ENCODE peak calls at places on chromosome 4, in four cellular contexts. E, C, P and F are unnamed samples.

GRCh38 chr4:41505161-41505653 is 32.8 kb upstream of the LIMCH1 start:
- DNase-seq in E (no peak), C (no peak), P (no peak), F (no peak)

GRCh38 chr4:20431422-20432014 is 179.8 kb downstream of the SLIT2 start:
- DNase-seq in E (no peak), C (no peak), P (peak; percentile 66), F (no peak)

GRCh38 chr4:118417325-118417724 is 64.5 kb upstream of the PRSS12 start:
- DNase-seq in E (no peak), C (no peak), P (no peak), F (no peak)

GRCh38 chr4:172124656-172125308 is 311.6 kb downstream of the GALNTL6 start:
- DNase-seq in E (no peak), C (no peak), P (no peak), F (no peak)

GRCh38 chr4:149108626-149109025 is 666.4 kb upstream of the NR3C2 start:
- DNase-seq in E (no peak), C (no peak), P (no peak), F (no peak)

GRCh38 chr4:7760228-7760627 is 179.4 kb downstream of the AFAP1 start:
- DNase-seq in E (no peak), C (no peak), P (no peak), F (no peak)

GRCh38 chr4:180617203-180617602 is 1626.0 kb upstream of the TENM3 start:
- DNase-seq in E (no peak), C (no peak), P (no peak), F (no peak)

GRCh38 chr4:67634741-67635140 is 66.2 kb downstream of the UBA6 start:
- DNase-seq in E (no peak), C (no peak), P (no peak), F (no peak)

GRCh38 chr4:176492648-176493302 is 173.0 kb downstream of the SPCS3 start:
- DNase-seq in E (no peak), C (no peak), P (no peak), F (no peak)

GRCh38 chr4:39469429-39470077 is 10.7 kb downstream of the LIAS start:
- DNase-seq in E (no peak), C (peak; percentile 46), P (peak; percentile 76), F (peak; percentile 41)

GRCh38 chr4:145132521-145133098 is 34.5 kb downstream of the ABCE1 start:
- DNase-seq in E (no peak), C (no peak), P (no peak), F (no peak)

GRCh38 chr4:180717451-180717850 is 1525.8 kb upstream of the TENM3 start:
- DNase-seq in E (no peak), C (no peak), P (no peak), F (no peak)

GRCh38 chr4:17623451-17624001 is 9.1 kb downstream of the MED28 start:
- DNase-seq in E (no peak), C (no peak), P (no peak), F (no peak)

GRCh38 chr4:42638993-42639392 is 17.9 kb downstream of the ATP8A1 start:
- DNase-seq in E (no peak), C (no peak), P (no peak), F (no peak)

GRCh38 chr4:7387925-7388324 is 46.8 kb downstream of the PSAPL1 start:
- DNase-seq in E (no peak), C (no peak), P (no peak), F (no peak)

GRCh38 chr4:64503945-64504675 is 94.9 kb upstream of the TECRL start:
- DNase-seq in E (no peak), C (no peak), P (no peak), F (no peak)

GRCh38 chr4:83258463-83258862 is 26.1 kb downstream of the COQ2 start:
- DNase-seq in E (no peak), C (no peak), P (no peak), F (no peak)

GRCh38 chr4:81142744-81143143 is 72.3 kb downstream of the PRKG2 start:
- DNase-seq in E (no peak), C (peak; percentile 59), P (no peak), F (no peak)

GRCh38 chr4:8586246-8586645 is 6.1 kb downstream of the GPR78 start:
- DNase-seq in E (no peak), C (no peak), P (no peak), F (no peak)

GRCh38 chr4:67167849-67168248 is 377.5 kb downstream of the CENPC start:
- DNase-seq in E (no peak), C (no peak), P (no peak), F (no peak)

GRCh38 chr4:33709247-33709646 is 2535.1 kb downstream of the ARAP2 start:
- DNase-seq in E (no peak), C (no peak), P (no peak), F (no peak)

GRCh38 chr4:181835348-181835747 is 407.9 kb upstream of the TENM3 start:
- DNase-seq in E (no peak), C (no peak), P (no peak), F (no peak)

GRCh38 chr4:112604590-112604989 is 32.1 kb downstream of the ZGRF1 start:
- DNase-seq in E (no peak), C (peak; percentile 45), P (peak; percentile 72), F (peak; percentile 50)

GRCh38 chr4:11424896-11425295 is 3.8 kb downstream of the HS3ST1 start:
- DNase-seq in E (no peak), C (no peak), P (no peak), F (no peak)

GRCh38 chr4:163251204-163251603 is 81.2 kb downstream of the NPY1R start:
- DNase-seq in E (no peak), C (no peak), P (peak; percentile 43), F (no peak)

GRCh38 chr4:113941836-113942235 is 37.6 kb downstream of the ARSJ start:
- DNase-seq in E (no peak), C (no peak), P (no peak), F (no peak)

GRCh38 chr4:14022428-14022827 is 394.9 kb upstream of the BOD1L1 start:
- DNase-seq in E (no peak), C (no peak), P (no peak), F (no peak)

GRCh38 chr4:20020049-20020448 is 231.7 kb upstream of the SLIT2 start:
- DNase-seq in E (no peak), C (no peak), P (no peak), F (no peak)

GRCh38 chr4:150593996-150594395 is 12.0 kb downstream of the MAB21L2 start:
- DNase-seq in E (no peak), C (no peak), P (no peak), F (no peak)

GRCh38 chr4:94641702-94642560 is 115.8 kb upstream of the BMPR1B start:
- DNase-seq in E (no peak), C (no peak), P (no peak), F (no peak)

GRCh38 chr4:54525602-54526001 is 132.2 kb upstream of the KIT start:
- DNase-seq in E (no peak), C (no peak), P (no peak), F (no peak)

GRCh38 chr4:116082808-116083366 is 969.5 kb upstream of the NDST4 start:
- DNase-seq in E (no peak), C (no peak), P (no peak), F (no peak)

GRCh38 chr4:10079256-10079655 is 37.3 kb downstream of the WDR1 start:
- DNase-seq in E (no peak), C (peak; percentile 17), P (no peak), F (no peak)

GRCh38 chr4:78336093-78336943 is 215.3 kb upstream of the ANXA3 start:
- DNase-seq in E (no peak), C (no peak), P (no peak), F (no peak)

GRCh38 chr4:88320780-88321373 is 36.5 kb upstream of the PPM1K start:
- DNase-seq in E (peak; percentile 63), C (peak; percentile 24), P (no peak), F (no peak)

DNA sequence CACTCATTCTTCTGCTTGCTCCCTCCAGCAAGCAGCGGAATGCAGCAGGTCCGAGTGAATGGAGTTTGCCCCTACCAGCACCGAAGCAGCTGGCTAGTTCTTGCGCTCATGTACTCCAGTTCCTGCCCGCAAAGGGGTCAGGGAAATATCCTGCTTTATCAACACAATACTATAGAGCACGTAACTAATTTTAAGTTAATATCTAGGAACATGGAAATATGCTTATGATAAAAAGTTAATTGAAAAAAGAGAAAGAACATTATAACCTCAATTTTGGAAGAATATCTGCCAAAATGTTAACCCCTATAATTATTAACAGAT is 195.6 kb downstream of the SNCA start:
- DNase-seq in E (no peak), C (no peak), P (no peak), F (no peak)
- TF ChIP-seq CTCF in E (no peak), C (no peak), P (no peak), F (peak; percentile 31)

GRCh38 chr4:57102050-57102564 is 8.1 kb downstream of the IGFBP7 start:
- DNase-seq in E (no peak), C (peak; percentile 42), P (no peak), F (no peak)
- TF ChIP-seq CTCF in E (no peak), C (no peak), P (no peak), F (no peak)

GRCh38 chr4:128608006-128608405 is 201.5 kb upstream of the JADE1 start:
- DNase-seq in E (no peak), C (no peak), P (no peak), F (no peak)
- TF ChIP-seq CTCF in E (no peak), C (no peak), P (no peak), F (no peak)

GRCh38 chr4:5888222-5888701 is 4.6 kb downstream of the CRMP1 start:
- DNase-seq in E (no peak), C (no peak), P (peak; percentile 92), F (peak; percentile 73)
- TF ChIP-seq CTCF in E (no peak), C (no peak), P (peak; percentile 21), F (no peak)